ENCODE peak calls at places on chromosome 3, in seven cellular contexts. X, B, V, G, T, I and Z are unnamed samples.

GRCh38 chr3:144840866-144841265 is 869.2 kb downstream of the DIPK2A start:
- DNase-seq in I (no peak), B (no peak), X (no peak), T (no peak), G (peak), V (no peak), Z (no peak)

GRCh38 chr3:98786364-98786930 is 23.3 kb downstream of the ST3GAL6 start:
- DNase-seq in X (no peak), I (no peak), B (no peak), G (no peak), T (no peak), V (no peak), Z (no peak)

GRCh38 chr3:98655666-98656065 is 62.3 kb upstream of the CPOX start:
- DNase-seq in I (no peak), B (no peak), G (no peak), T (no peak), V (no peak), X (no peak), Z (no peak)

GRCh38 chr3:72143322-72143721 is 358.4 kb upstream of the PROK2 start:
- DNase-seq in X (no peak), T (no peak), G (peak), B (no peak), V (no peak), I (no peak), Z (no peak)

GRCh38 chr3:63684081-63684480 is 31.6 kb downstream of the SNTN start:
- DNase-seq in G (no peak), T (no peak), I (no peak), V (no peak), X (no peak), B (no peak), Z (no peak)

GRCh38 chr3:197466586-197467399 is 89.0 kb downstream of the BDH1 start:
- DNase-seq in B (no peak), X (no peak), I (no peak), G (peak), T (peak), V (no peak), Z (peak)

GRCh38 chr3:185210621-185211157 is 43.2 kb downstream of the EHHADH start:
- DNase-seq in B (no peak), T (no peak), X (no peak), G (no peak), I (no peak), V (no peak), Z (no peak)

GRCh38 chr3:111159391-111159790 is 87.8 kb downstream of the NECTIN3 start:
- DNase-seq in I (no peak), G (no peak), X (no peak), V (no peak), B (no peak), T (no peak), Z (no peak)

GRCh38 chr3:81684739-81685395 is 76.6 kb downstream of the GBE1 start:
- DNase-seq in X (no peak), T (no peak), I (no peak), V (no peak), G (no peak), B (no peak), Z (no peak)

GRCh38 chr3:128488995-128489859 is 3.8 kb downstream of the GATA2 start:
- DNase-seq in T (no peak), B (no peak), V (no peak), G (peak), X (peak), I (no peak), Z (no peak)

GRCh38 chr3:135368316-135368715 is 573.3 kb downstream of the EPHB1 start:
- DNase-seq in T (no peak), X (no peak), B (no peak), V (no peak), I (no peak), G (no peak), Z (no peak)

GRCh38 chr3:141360888-141361598 is 7.3 kb upstream of the ZBTB38 start:
- DNase-seq in V (peak), T (no peak), X (peak), G (peak), I (no peak), B (no peak), Z (no peak)

GRCh38 chr3:126676919-126677705 is 22.2 kb upstream of the TXNRD3 start:
- DNase-seq in X (no peak), V (no peak), G (no peak), I (no peak), T (no peak), B (no peak), Z (no peak)

GRCh38 chr3:120450914-120451669 is at the start of gene FSTL1:
- DNase-seq in T (no peak), G (peak), X (no peak), I (no peak), V (peak), B (no peak), Z (peak)

GRCh38 chr3:15428539-15428938 is 1.1 kb downstream of the EAF1 start:
- DNase-seq in T (no peak), B (no peak), X (no peak), G (no peak), I (no peak), V (no peak), Z (no peak)

GRCh38 chr3:42631650-42632049 is 21.8 kb upstream of the ZBTB47 start:
- DNase-seq in I (no peak), G (no peak), X (no peak), V (no peak), T (no peak), B (no peak), Z (no peak)

GRCh38 chr3:9074079-9074478 is 110.8 kb upstream of the RAD18 start:
- DNase-seq in G (no peak), V (no peak), T (no peak), I (no peak), B (no peak), X (no peak), Z (no peak)

GRCh38 chr3:81908596-81908995 is 147.2 kb upstream of the GBE1 start:
- DNase-seq in T (no peak), V (no peak), G (no peak), I (no peak), X (no peak), B (no peak), Z (no peak)

GRCh38 chr3:103440539-103441113 is 1005.8 kb downstream of the ZPLD1 start:
- DNase-seq in V (no peak), X (no peak), B (no peak), G (no peak), T (no peak), I (no peak), Z (no peak)

GRCh38 chr3:28226020-28226419 is 15.4 kb upstream of the CMC1 start:
- DNase-seq in B (no peak), G (no peak), I (no peak), V (no peak), X (no peak), T (no peak), Z (no peak)

GRCh38 chr3:141066593-141066860 is 15.4 kb downstream of the SPSB4 start:
- DNase-seq in X (no peak), G (no peak), T (no peak), V (no peak), B (no peak), I (no peak), Z (no peak)

GRCh38 chr3:187979543-187979942 is 174.4 kb upstream of the LPP start:
- DNase-seq in X (peak), V (no peak), I (no peak), T (no peak), B (no peak), G (no peak), Z (no peak)

GRCh38 chr3:184255291-184256039 is 5.9 kb downstream of the CAMK2N2 start:
- DNase-seq in V (no peak), X (no peak), T (no peak), G (no peak), I (no peak), B (no peak), Z (no peak)

GRCh38 chr3:2661078-2661477 is 449.1 kb downstream of the IL5RA start:
- DNase-seq in T (no peak), V (no peak), B (no peak), I (no peak), X (no peak), G (no peak), Z (no peak)

GRCh38 chr3:183927059-183927458 is 42.4 kb upstream of the PARL start:
- DNase-seq in I (no peak), V (no peak), X (no peak), G (no peak), T (no peak), B (no peak), Z (no peak)

GRCh38 chr3:65924762-65925161 is 114.0 kb downstream of the MAGI1 start:
- DNase-seq in V (no peak), I (no peak), X (no peak), T (no peak), G (no peak), B (no peak), Z (no peak)

GRCh38 chr3:97662264-97662663 is 102.3 kb upstream of the ARL6 start:
- DNase-seq in V (no peak), T (no peak), B (no peak), G (no peak), I (no peak), X (no peak), Z (no peak)

GRCh38 chr3:183306798-183307671 is 54.0 kb downstream of the B3GNT5 start:
- DNase-seq in B (peak), G (peak), V (no peak), X (peak), T (no peak), I (no peak), Z (peak)

GRCh38 chr3:113514265-113514769 is 639 bp downstream of the SPICE1 start:
- DNase-seq in G (no peak), X (no peak), V (no peak), T (no peak), I (no peak), B (no peak), Z (no peak)

GRCh38 chr3:52237659-52238172 is 1.2 kb downstream of the TWF2 start:
- DNase-seq in G (peak), T (no peak), I (no peak), B (peak), V (no peak), X (no peak), Z (peak)

GRCh38 chr3:17733270-17733669 is 9.2 kb downstream of the TBC1D5 start:
- DNase-seq in T (no peak), I (no peak), B (no peak), X (no peak), V (no peak), G (no peak), Z (no peak)

GRCh38 chr3:142929890-142930289 is 33.6 kb downstream of the PAQR9 start:
- DNase-seq in T (no peak), I (no peak), B (no peak), G (no peak), V (no peak), X (no peak), Z (no peak)

GRCh38 chr3:134462236-134463059 is 23.3 kb downstream of the ANAPC13 start:
- DNase-seq in T (no peak), B (peak), G (no peak), I (no peak), X (no peak), V (no peak), Z (no peak)

GRCh38 chr3:161104561-161105551 is at the start of gene B3GALNT1:
- DNase-seq in X (peak), T (no peak), I (no peak), V (peak), G (no peak), B (peak), Z (peak)

GRCh38 chr3:128016502-128016901 is 35.7 kb upstream of the SEC61A1 start:
- DNase-seq in I (no peak), T (no peak), V (no peak), X (no peak), G (no peak), B (no peak), Z (no peak)

GRCh38 chr3:195754906-195755305 is 34.1 kb downstream of the MUC20 start:
- DNase-seq in G (no peak), I (no peak), B (no peak), T (no peak), X (no peak), V (no peak), Z (no peak)

GRCh38 chr3:169772530-169772950 is 656 bp upstream of the MYNN start:
- DNase-seq in V (peak), B (no peak), X (peak), G (peak), T (peak), I (no peak), Z (peak)